ENCODE peak calls at places on chromosome 12, in nine cellular contexts. Q is uterus; E is NB4; J is AG10803; T is neural crest cell; W is activated CD8-positive, alpha-beta T cell treated with anti-CD3 and anti-CD28 coated beads for 36 hours; D is endothelial cell of umbilical vein; M is IMR-90; L is cardiac fibroblast. X is an unnamed sample.

GRCh38 chr12:40953076-40953475 is 235.0 kb upstream of the PDZRN4 start:
- DNase-seq in Q (no peak), E (no peak), J (peak), T (no peak), W (no peak), D (no peak), M (peak), L (peak), X (no peak)

GRCh38 chr12:532908-533565 is 73.3 kb downstream of the B4GALNT3 start:
- DNase-seq in Q (no peak), E (no peak), J (peak), T (no peak), W (no peak), D (no peak), M (peak), L (peak), X (no peak)

GRCh38 chr12:51846911-51847829 is 1.3 kb downstream of the FIGNL2 start:
- DNase-seq in Q (no peak), E (peak), J (no peak), T (peak), W (peak), D (peak), M (no peak), L (no peak), X (peak)

GRCh38 chr12:109638735-109639134 is 65.1 kb downstream of the MVK start:
- DNase-seq in Q (no peak), E (no peak), J (no peak), T (no peak), W (no peak), D (no peak), M (no peak), L (no peak), X (no peak)

GRCh38 chr12:109250523-109250922 is 58.6 kb downstream of the FOXN4 start:
- DNase-seq in Q (no peak), E (no peak), J (no peak), T (no peak), W (no peak), D (no peak), M (peak), L (no peak), X (no peak)

GRCh38 chr12:24596768-24597388 is 352.0 kb downstream of the BCAT1 start:
- DNase-seq in Q (no peak), E (peak), J (peak), T (no peak), W (no peak), D (peak), M (peak), L (peak), X (peak)

GRCh38 chr12:27012982-27013255 is 1.3 kb downstream of the TM7SF3 start:
- DNase-seq in Q (no peak), E (no peak), J (no peak), T (no peak), W (no peak), D (no peak), M (no peak), L (no peak), X (no peak)

GRCh38 chr12:117360551-117361311 is 695 bp downstream of the NOS1 start:
- DNase-seq in Q (no peak), E (no peak), J (no peak), T (no peak), W (no peak), D (no peak), M (no peak), L (no peak), X (no peak)

GRCh38 chr12:89501793-89502192 is 22.8 kb downstream of the GALNT4 start:
- DNase-seq in Q (no peak), E (no peak), J (no peak), T (no peak), W (no peak), D (no peak), M (no peak), L (peak), X (no peak)

GRCh38 chr12:130339946-130340345 is 2.3 kb downstream of the PIWIL1 start:
- DNase-seq in Q (no peak), E (no peak), J (no peak), T (no peak), W (no peak), D (no peak), M (no peak), L (no peak), X (no peak)

GRCh38 chr12:26994109-26994508 is 20.1 kb downstream of the TM7SF3 start:
- DNase-seq in Q (no peak), E (no peak), J (no peak), T (no peak), W (no peak), D (no peak), M (no peak), L (no peak), X (no peak)

GRCh38 chr12:131205534-131205933 is 251.8 kb downstream of the ADGRD1 start:
- DNase-seq in Q (no peak), E (no peak), J (no peak), T (no peak), W (no peak), D (no peak), M (no peak), L (no peak), X (peak)

GRCh38 chr12:104643921-104644669 is 187.3 kb downstream of the CHST11 start:
- DNase-seq in Q (no peak), E (no peak), J (no peak), T (no peak), W (no peak), D (peak), M (no peak), L (no peak), X (peak)

GRCh38 chr12:8544295-8544694 is 3.6 kb upstream of the CLEC4E start:
- DNase-seq in Q (peak), E (peak), J (peak), T (peak), W (peak), D (peak), M (peak), L (peak), X (peak)

GRCh38 chr12:131536337-131536736 is 174.6 kb upstream of the SFSWAP start:
- DNase-seq in Q (no peak), E (no peak), J (no peak), T (no peak), W (peak), D (no peak), M (no peak), L (no peak), X (peak)

GRCh38 chr12:23197266-23197665 is 572.3 kb downstream of the ETNK1 start:
- DNase-seq in Q (no peak), E (no peak), J (no peak), T (no peak), W (no peak), D (peak), M (no peak), L (peak), X (no peak)

GRCh38 chr12:4293942-4294505 is 20.5 kb downstream of the CCND2 start:
- DNase-seq in Q (no peak), E (no peak), J (no peak), T (no peak), W (peak), D (no peak), M (no peak), L (no peak), X (no peak)

GRCh38 chr12:13171921-13172859 is 24.3 kb upstream of the EMP1 start:
- DNase-seq in Q (no peak), E (peak), J (peak), T (no peak), W (no peak), D (no peak), M (no peak), L (peak), X (peak)

GRCh38 chr12:97960741-97961608 is 498.4 kb downstream of the RMST start:
- DNase-seq in Q (no peak), E (peak), J (peak), T (peak), W (peak), D (peak), M (no peak), L (peak), X (peak)

GRCh38 chr12:117850048-117850447 is 118.7 kb downstream of the KSR2 start:
- DNase-seq in Q (no peak), E (peak), J (peak), T (peak), W (peak), D (peak), M (peak), L (peak), X (peak)

GRCh38 chr12:5222011-5222461 is 178.4 kb downstream of the KCNA5 start:
- DNase-seq in Q (no peak), E (no peak), J (no peak), T (no peak), W (no peak), D (no peak), M (no peak), L (no peak), X (no peak)

GRCh38 chr12:75820848-75821578 is 210.6 kb downstream of the PHLDA1 start:
- DNase-seq in Q (peak), E (no peak), J (peak), T (no peak), W (no peak), D (no peak), M (peak), L (peak), X (no peak)

GRCh38 chr12:93174048-93174447 is 203.7 kb upstream of the NUDT4 start:
- DNase-seq in Q (no peak), E (no peak), J (peak), T (no peak), W (no peak), D (peak), M (peak), L (peak), X (no peak)

GRCh38 chr12:106522708-106523107 is 60.1 kb upstream of the RFX4 start:
- DNase-seq in Q (no peak), E (peak), J (no peak), T (no peak), W (no peak), D (no peak), M (no peak), L (no peak), X (no peak)

GRCh38 chr12:138898-139534 is 72.4 kb downstream of the IQSEC3 start:
- DNase-seq in Q (peak), E (no peak), J (peak), T (no peak), W (peak), D (no peak), M (peak), L (peak), X (no peak)

GRCh38 chr12:107533218-107533617 is 152.4 kb upstream of the PWP1 start:
- DNase-seq in Q (no peak), E (no peak), J (no peak), T (no peak), W (no peak), D (no peak), M (no peak), L (no peak), X (peak)

GRCh38 chr12:44889162-44889561 is 13.0 kb upstream of the NELL2 start:
- DNase-seq in Q (no peak), E (no peak), J (no peak), T (no peak), W (no peak), D (no peak), M (no peak), L (no peak), X (no peak)

GRCh38 chr12:132484891-132485441 is 5.0 kb upstream of the FBRSL1 start:
- DNase-seq in Q (no peak), E (no peak), J (no peak), T (no peak), W (no peak), D (no peak), M (no peak), L (no peak), X (no peak)

GRCh38 chr12:119990382-119990874 is 1.4 kb downstream of the BICDL1 start:
- DNase-seq in Q (no peak), E (peak), J (no peak), T (no peak), W (no peak), D (no peak), M (no peak), L (no peak), X (no peak)

GRCh38 chr12:94623161-94623920 is 27.0 kb downstream of the TMCC3 start:
- DNase-seq in Q (no peak), E (no peak), J (no peak), T (no peak), W (no peak), D (peak), M (no peak), L (no peak), X (no peak)

GRCh38 chr12:96770239-96770780 is 136.7 kb upstream of the NEDD1 start:
- DNase-seq in Q (no peak), E (no peak), J (no peak), T (no peak), W (no peak), D (no peak), M (no peak), L (no peak), X (no peak)

GRCh38 chr12:126492181-126492580 is 1426.9 kb downstream of the AACS start:
- DNase-seq in Q (no peak), E (no peak), J (no peak), T (no peak), W (no peak), D (no peak), M (no peak), L (no peak), X (no peak)

GRCh38 chr12:11622774-11623375 is 26.6 kb upstream of the ETV6 start:
- DNase-seq in Q (no peak), E (no peak), J (peak), T (no peak), W (no peak), D (no peak), M (no peak), L (no peak), X (no peak)

GRCh38 chr12:53624956-53625355 is 1.2 kb downstream of the ATF7 start:
- DNase-seq in Q (no peak), E (peak), J (peak), T (no peak), W (no peak), D (peak), M (no peak), L (peak), X (no peak)

GRCh38 chr12:44000309-44000952 is 164.6 kb downstream of the TMEM117 start:
- DNase-seq in Q (no peak), E (peak), J (peak), T (peak), W (peak), D (peak), M (peak), L (peak), X (peak)

GRCh38 chr12:100959481-100959880 is 164.9 kb downstream of the ANO4 start:
- DNase-seq in Q (no peak), E (peak), J (peak), T (no peak), W (no peak), D (peak), M (peak), L (peak), X (no peak)

GRCh38 chr12:102950107-102950949 is 7.1 kb upstream of the ASCL1 start:
- DNase-seq in Q (no peak), E (no peak), J (no peak), T (no peak), W (no peak), D (no peak), M (no peak), L (no peak), X (no peak)

GRCh38 chr12:46217686-46218508 is 50.9 kb downstream of the SLC38A1 start:
- DNase-seq in Q (no peak), E (peak), J (no peak), T (no peak), W (peak), D (no peak), M (no peak), L (no peak), X (peak)

GRCh38 chr12:15474766-15475165 is 152.5 kb downstream of the PTPRO start:
- DNase-seq in Q (no peak), E (no peak), J (no peak), T (no peak), W (no peak), D (no peak), M (no peak), L (no peak), X (no peak)

GRCh38 chr12:15472036-15472435 is 149.7 kb downstream of the PTPRO start:
- DNase-seq in Q (no peak), E (no peak), J (no peak), T (no peak), W (no peak), D (no peak), M (no peak), L (no peak), X (no peak)

GRCh38 chr12:15477761-15478160 is 155.5 kb downstream of the PTPRO start:
- DNase-seq in Q (no peak), E (no peak), J (no peak), T (no peak), W (no peak), D (no peak), M (no peak), L (no peak), X (no peak)
- TF ChIP-seq CTCF in Q (no peak), E (no peak), J (no peak), T (no peak), W (no peak), D (no peak), M (no peak), L (no peak), X (no peak)

DNA sequence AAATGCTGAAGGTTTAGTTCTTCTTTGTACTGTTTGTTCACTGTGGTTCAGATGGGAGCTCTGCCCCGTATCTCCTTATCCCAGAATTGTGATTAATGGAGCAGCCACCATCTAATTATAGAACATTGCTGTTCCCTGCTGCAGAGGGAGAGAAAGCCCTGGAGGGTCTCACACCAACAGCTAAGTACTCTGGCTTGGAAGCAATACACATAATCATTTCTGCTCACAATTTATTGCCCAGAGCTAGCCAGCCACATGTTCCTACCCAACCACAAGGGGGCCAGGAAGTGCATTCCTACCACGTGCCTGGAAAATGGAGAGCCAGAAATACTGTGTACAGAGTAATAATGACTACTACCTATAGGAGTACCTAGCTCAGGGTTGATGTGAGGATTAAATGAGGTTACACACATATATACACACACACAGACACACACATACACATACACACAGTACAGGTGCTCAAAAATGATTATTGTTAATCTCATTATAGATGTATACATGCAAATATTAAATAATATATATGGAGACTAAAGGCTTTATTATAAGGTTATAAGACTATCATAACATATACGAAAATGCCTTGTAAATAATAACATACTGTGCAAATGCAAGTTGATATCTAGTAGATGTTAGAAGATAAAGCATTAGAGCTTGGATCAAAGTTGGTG is 22.3 kb downstream of the MSRB3 start:
- DNase-seq in Q (no peak), E (peak), J (peak), T (no peak), W (no peak), D (no peak), M (peak), L (peak), X (no peak)
- TF ChIP-seq CTCF in Q (no peak), E (peak), J (peak), T (peak), W (no peak), D (peak), M (peak), L (peak), X (no peak)

GRCh38 chr12:57735952-57736742 is 2.4 kb downstream of the AGAP2 start:
- DNase-seq in Q (peak), E (no peak), J (no peak), T (peak), W (no peak), D (no peak), M (peak), L (peak), X (no peak)
- TF ChIP-seq CTCF in Q (peak), E (no peak), J (peak), T (peak), W (no peak), D (no peak), M (peak), L (peak), X (no peak)

DNA sequence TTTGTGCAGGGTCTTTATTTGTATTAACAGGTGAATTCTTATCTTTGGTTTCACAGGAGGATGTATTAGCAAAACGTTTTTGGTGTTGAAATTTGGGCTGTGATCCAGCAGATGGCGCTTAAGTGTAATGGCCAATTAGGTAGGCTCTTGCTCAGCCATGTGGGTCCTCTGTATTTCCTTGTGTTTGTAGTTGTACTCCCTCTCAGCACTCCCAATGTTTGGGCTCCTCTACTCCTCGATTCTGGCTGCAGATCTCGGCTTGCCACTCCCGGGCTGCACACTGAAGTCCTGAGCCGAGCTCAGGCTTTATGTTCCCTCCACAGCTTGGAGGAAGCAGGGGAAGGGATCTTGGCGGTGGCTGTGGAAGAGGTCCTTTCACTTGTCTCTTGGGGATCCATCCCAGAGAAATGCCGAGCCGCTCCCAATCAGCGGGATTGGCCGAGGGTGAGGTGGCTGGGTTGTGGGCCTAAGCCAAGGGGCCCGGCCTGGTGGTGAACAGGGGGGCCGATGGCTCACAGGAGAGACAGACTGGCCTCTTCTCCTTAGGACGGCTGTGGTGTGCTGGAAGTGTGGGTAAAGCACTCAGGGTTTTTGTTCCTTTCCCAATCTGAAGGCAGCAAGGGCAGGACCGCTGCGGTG is 133.7 kb downstream of the AEBP2 start:
- DNase-seq in Q (no peak), E (peak), J (peak), T (peak), W (peak), D (peak), M (peak), L (peak), X (peak)
- TF ChIP-seq CTCF in Q (peak), E (peak), J (peak), T (peak), W (peak), D (peak), M (peak), L (peak), X (peak)

DNA sequence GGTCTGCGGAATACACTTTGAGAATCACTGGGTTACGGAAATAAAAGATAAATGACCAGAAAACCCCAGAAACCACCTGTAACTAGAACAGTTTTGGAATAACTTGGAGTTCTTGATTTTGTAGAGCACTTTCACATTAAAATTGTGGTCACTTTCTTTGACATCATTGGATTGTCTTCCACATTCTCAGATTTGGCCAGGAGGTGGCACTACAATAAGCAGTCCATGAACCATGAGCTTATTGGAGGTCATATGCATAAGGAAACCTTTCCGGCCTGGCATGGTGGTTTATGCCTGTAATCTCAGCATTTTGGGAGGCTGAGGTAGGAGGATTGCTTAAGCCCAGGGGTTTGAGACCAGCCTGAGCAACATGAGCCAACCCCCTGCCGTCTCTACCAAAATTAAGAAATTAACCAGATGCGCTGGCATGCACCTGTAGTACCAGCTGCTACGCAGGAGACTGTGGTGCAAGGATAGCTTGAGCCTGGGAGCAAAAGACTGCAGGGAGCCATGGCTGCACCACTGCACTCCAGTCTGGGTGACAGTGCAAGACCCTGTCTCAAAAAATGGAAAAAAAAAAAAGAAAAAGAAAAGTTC is 107.7 kb upstream of the CAND1 start:
- DNase-seq in Q (no peak), E (peak), J (peak), T (peak), W (peak), D (peak), M (peak), L (peak), X (peak)
- TF ChIP-seq CTCF in Q (peak), E (peak), J (peak), T (peak), W (peak), D (peak), M (peak), L (peak), X (peak)

GRCh38 chr12:90978117-90978770 is 23.3 kb upstream of the CCER1 start:
- DNase-seq in Q (peak), E (peak), J (peak), T (no peak), W (no peak), D (peak), M (peak), L (peak), X (peak)
- TF ChIP-seq CTCF in Q (peak), E (peak), J (peak), T (peak), W (peak), D (peak), M (peak), L (peak), X (peak)